ENCODE peak calls at places on chromosomes 5 and 9, in eight cellular contexts. One of them, this sample, is unnamed. For H3K27me3, the result is how much of the 10 kb centered on the place peaks cover.

GRCh38 chr5:141521244-141521781 is 32.4 kb downstream of the PCDHGC5 start:
- DNase-seq in cardiac muscle cell: no peak
- DNase-seq in aorta: no peak
- DNase-seq in GM23338: no peak
- DNase-seq in IMR-90: peak
- DNase-seq in hepatocyte: peak
- DNase-seq in mesendoderm: peak
- DNase-seq in fibroblast of lung: peak
- DNase-seq in this sample: no peak

GRCh38 chr5:93058309-93058708 is 522.7 kb downstream of the NR2F1-AS1 start:
- DNase-seq in cardiac muscle cell: no peak
- DNase-seq in aorta: no peak
- DNase-seq in GM23338: no peak
- DNase-seq in IMR-90: peak
- DNase-seq in hepatocyte: no peak
- DNase-seq in mesendoderm: no peak
- DNase-seq in fibroblast of lung: peak
- DNase-seq in this sample: no peak

GRCh38 chr5:118679123-118679940 is 309.0 kb downstream of the DTWD2 start:
- DNase-seq in cardiac muscle cell: no peak
- DNase-seq in aorta: no peak
- DNase-seq in GM23338: no peak
- DNase-seq in IMR-90: no peak
- DNase-seq in hepatocyte: no peak
- DNase-seq in mesendoderm: no peak
- DNase-seq in fibroblast of lung: no peak
- DNase-seq in this sample: no peak

GRCh38 chr9:114361542-114361941 is 26.2 kb downstream of the AKNA start:
- DNase-seq in cardiac muscle cell: no peak
- DNase-seq in aorta: no peak
- DNase-seq in GM23338: no peak
- DNase-seq in IMR-90: no peak
- DNase-seq in hepatocyte: no peak
- DNase-seq in mesendoderm: no peak
- DNase-seq in fibroblast of lung: no peak
- DNase-seq in this sample: no peak

GRCh38 chr5:61319388-61320146 is 12.5 kb upstream of the ZSWIM6 start:
- DNase-seq in cardiac muscle cell: peak
- DNase-seq in aorta: no peak
- DNase-seq in GM23338: peak
- DNase-seq in IMR-90: no peak
- DNase-seq in hepatocyte: no peak
- DNase-seq in mesendoderm: peak
- DNase-seq in fibroblast of lung: no peak
- DNase-seq in this sample: no peak

GRCh38 chr9:129867138-129868032 is 32.1 kb downstream of the USP20 start:
- DNase-seq in cardiac muscle cell: no peak
- DNase-seq in aorta: no peak
- DNase-seq in GM23338: peak
- DNase-seq in IMR-90: no peak
- DNase-seq in hepatocyte: no peak
- DNase-seq in mesendoderm: peak
- DNase-seq in fibroblast of lung: no peak
- DNase-seq in this sample: no peak

GRCh38 chr5:128668921-128669320 is 130.9 kb upstream of the FBN2 start:
- DNase-seq in cardiac muscle cell: no peak
- DNase-seq in aorta: no peak
- DNase-seq in GM23338: no peak
- DNase-seq in IMR-90: no peak
- DNase-seq in hepatocyte: no peak
- DNase-seq in mesendoderm: no peak
- DNase-seq in fibroblast of lung: no peak
- DNase-seq in this sample: no peak

GRCh38 chr5:34923694-34924461 is 5.5 kb upstream of the DNAJC21 start:
- DNase-seq in cardiac muscle cell: no peak
- DNase-seq in aorta: no peak
- DNase-seq in GM23338: no peak
- DNase-seq in IMR-90: peak
- DNase-seq in hepatocyte: peak
- DNase-seq in mesendoderm: peak
- DNase-seq in fibroblast of lung: peak
- DNase-seq in this sample: no peak

GRCh38 chr5:109612278-109612905 is 77.3 kb upstream of the MAN2A1 start:
- DNase-seq in cardiac muscle cell: no peak
- DNase-seq in aorta: no peak
- DNase-seq in GM23338: no peak
- DNase-seq in IMR-90: no peak
- DNase-seq in hepatocyte: no peak
- DNase-seq in mesendoderm: no peak
- DNase-seq in fibroblast of lung: no peak
- DNase-seq in this sample: no peak

GRCh38 chr9:86282979-86283535 is 719 bp upstream of the ISCA1 start:
- DNase-seq in cardiac muscle cell: no peak
- DNase-seq in aorta: no peak
- DNase-seq in GM23338: no peak
- DNase-seq in IMR-90: peak
- DNase-seq in hepatocyte: peak
- DNase-seq in mesendoderm: peak
- DNase-seq in fibroblast of lung: peak
- DNase-seq in this sample: no peak

GRCh38 chr5:17177491-17178204 is 39.8 kb upstream of the BASP1 start:
- DNase-seq in cardiac muscle cell: no peak
- DNase-seq in aorta: no peak
- DNase-seq in GM23338: no peak
- DNase-seq in IMR-90: no peak
- DNase-seq in hepatocyte: no peak
- DNase-seq in mesendoderm: no peak
- DNase-seq in fibroblast of lung: no peak
- DNase-seq in this sample: no peak

GRCh38 chr5:66170196-66170919 is 26.3 kb downstream of the SREK1 start:
- DNase-seq in cardiac muscle cell: no peak
- DNase-seq in aorta: no peak
- DNase-seq in GM23338: no peak
- DNase-seq in IMR-90: no peak
- DNase-seq in hepatocyte: no peak
- DNase-seq in mesendoderm: no peak
- DNase-seq in fibroblast of lung: no peak
- DNase-seq in this sample: no peak
- H3K4me3 ChIP-seq in cardiac muscle cell: no peak
- H3K4me3 ChIP-seq in aorta: no peak
- H3K4me3 ChIP-seq in GM23338: no peak
- H3K4me3 ChIP-seq in IMR-90: no peak
- H3K4me3 ChIP-seq in hepatocyte: no peak
- H3K4me3 ChIP-seq in mesendoderm: no peak
- H3K4me3 ChIP-seq in fibroblast of lung: no peak
- H3K4me3 ChIP-seq in this sample: no peak

GRCh38 chr9:135758056-135758455 is 56.1 kb downstream of the KCNT1 start:
- DNase-seq in cardiac muscle cell: no peak
- DNase-seq in aorta: no peak
- DNase-seq in GM23338: no peak
- DNase-seq in IMR-90: no peak
- DNase-seq in hepatocyte: no peak
- DNase-seq in mesendoderm: no peak
- DNase-seq in fibroblast of lung: no peak
- DNase-seq in this sample: no peak
- H3K27me3 ChIP-seq in cardiac muscle cell: under half
- H3K27me3 ChIP-seq in aorta: under half
- H3K27me3 ChIP-seq in GM23338: under half
- H3K27me3 ChIP-seq in IMR-90: under half
- H3K27me3 ChIP-seq in hepatocyte: under half
- H3K27me3 ChIP-seq in mesendoderm: under half
- H3K27me3 ChIP-seq in fibroblast of lung: under half
- H3K27me3 ChIP-seq in this sample: under half

GRCh38 chr9:16278420-16278999 is 592.0 kb downstream of the BNC2 start:
- DNase-seq in cardiac muscle cell: no peak
- DNase-seq in aorta: no peak
- DNase-seq in GM23338: no peak
- DNase-seq in IMR-90: no peak
- DNase-seq in hepatocyte: no peak
- DNase-seq in mesendoderm: no peak
- DNase-seq in fibroblast of lung: peak
- DNase-seq in this sample: no peak

GRCh38 chr9:16276866-16277265 is 593.6 kb downstream of the BNC2 start:
- DNase-seq in cardiac muscle cell: no peak
- DNase-seq in aorta: no peak
- DNase-seq in GM23338: no peak
- DNase-seq in IMR-90: no peak
- DNase-seq in hepatocyte: no peak
- DNase-seq in mesendoderm: no peak
- DNase-seq in fibroblast of lung: no peak
- DNase-seq in this sample: no peak

GRCh38 chr9:16272766-16273165 is 597.7 kb downstream of the BNC2 start:
- DNase-seq in cardiac muscle cell: no peak
- DNase-seq in aorta: no peak
- DNase-seq in GM23338: no peak
- DNase-seq in IMR-90: no peak
- DNase-seq in hepatocyte: no peak
- DNase-seq in mesendoderm: no peak
- DNase-seq in fibroblast of lung: peak
- DNase-seq in this sample: no peak

GRCh38 chr9:16277471-16277870 is 593.0 kb downstream of the BNC2 start:
- DNase-seq in cardiac muscle cell: no peak
- DNase-seq in aorta: no peak
- DNase-seq in GM23338: no peak
- DNase-seq in IMR-90: no peak
- DNase-seq in hepatocyte: no peak
- DNase-seq in mesendoderm: no peak
- DNase-seq in fibroblast of lung: no peak
- DNase-seq in this sample: no peak

DNA sequence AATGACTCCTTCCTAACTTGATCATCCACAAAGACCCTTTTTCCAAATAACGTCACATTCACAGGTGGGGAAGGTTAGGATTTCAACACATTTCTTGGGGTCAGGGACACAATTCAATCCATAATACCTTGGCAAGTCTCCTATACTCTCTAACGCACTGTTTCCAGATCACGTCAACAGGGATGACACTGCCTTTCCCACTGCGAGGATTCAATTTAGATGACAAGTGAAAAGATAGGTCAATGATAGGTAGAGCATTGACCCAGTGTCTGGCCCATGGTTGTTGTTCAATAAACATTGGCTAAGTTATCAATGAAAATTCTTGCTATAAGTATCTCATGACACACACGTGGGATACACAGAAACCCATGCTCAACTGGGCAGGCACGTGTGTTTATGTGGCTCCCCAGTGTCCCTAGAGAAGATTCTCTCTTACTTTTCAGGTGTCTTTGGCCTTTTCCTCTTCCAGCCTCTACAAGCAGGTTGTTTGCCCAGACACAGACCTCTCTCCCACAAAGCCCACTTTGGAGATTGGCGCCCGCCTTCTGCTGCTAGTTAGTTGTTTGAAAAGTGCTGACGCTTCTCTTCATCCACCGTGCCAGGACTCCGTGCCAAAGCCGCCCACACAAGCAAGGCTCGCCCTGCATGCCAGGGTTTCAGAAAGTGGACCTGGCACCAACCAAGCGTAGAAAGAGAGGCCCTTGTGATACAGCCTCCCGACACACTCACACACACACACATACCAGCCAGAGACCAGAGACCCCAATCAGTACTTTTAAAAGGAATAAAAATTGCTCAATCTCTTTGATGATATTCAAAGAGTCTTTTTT is 594.5 kb downstream of the BNC2 start:
- DNase-seq in cardiac muscle cell: no peak
- DNase-seq in aorta: peak
- DNase-seq in GM23338: no peak
- DNase-seq in IMR-90: no peak
- DNase-seq in hepatocyte: no peak
- DNase-seq in mesendoderm: no peak
- DNase-seq in fibroblast of lung: no peak
- DNase-seq in this sample: no peak
- H3K4me3 ChIP-seq in cardiac muscle cell: no peak
- H3K4me3 ChIP-seq in aorta: no peak
- H3K4me3 ChIP-seq in GM23338: no peak
- H3K4me3 ChIP-seq in IMR-90: no peak
- H3K4me3 ChIP-seq in hepatocyte: no peak
- H3K4me3 ChIP-seq in mesendoderm: no peak
- H3K4me3 ChIP-seq in fibroblast of lung: no peak
- H3K4me3 ChIP-seq in this sample: no peak

DNA sequence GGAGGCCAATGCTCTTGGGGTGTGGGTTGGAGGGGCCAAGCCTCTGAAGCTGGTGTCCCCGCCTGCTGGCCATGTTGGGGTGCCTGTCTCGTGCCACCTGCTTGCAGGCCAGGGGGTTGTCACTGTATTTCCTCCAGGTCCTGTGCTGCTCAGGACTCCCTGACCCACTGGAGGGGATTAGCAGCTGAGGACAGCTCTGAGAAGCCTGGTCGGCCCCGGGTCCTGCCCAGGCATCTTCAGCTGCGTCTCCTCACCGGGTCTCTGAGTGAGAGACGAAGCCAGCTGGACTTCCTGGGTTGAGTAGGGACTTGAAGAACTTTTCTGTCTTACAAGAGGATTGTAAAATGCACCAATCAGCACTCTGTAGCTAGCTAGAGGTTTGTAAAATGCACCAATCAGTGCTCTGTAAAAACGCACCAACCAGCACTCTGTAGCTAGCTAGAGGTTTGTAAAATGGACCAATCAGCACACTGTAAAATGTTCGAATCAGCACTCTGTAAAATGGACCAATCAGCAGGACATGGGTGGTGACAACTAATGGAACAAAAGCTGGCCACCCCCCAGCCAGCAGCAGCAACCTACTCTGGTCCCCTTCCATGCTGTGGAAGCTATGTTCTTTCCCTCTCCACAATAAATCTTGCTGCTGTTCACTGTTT is 20.6 kb upstream of the SLC9A3 start:
- DNase-seq in cardiac muscle cell: no peak
- DNase-seq in aorta: no peak
- DNase-seq in GM23338: no peak
- DNase-seq in IMR-90: no peak
- DNase-seq in hepatocyte: no peak
- DNase-seq in mesendoderm: no peak
- DNase-seq in fibroblast of lung: no peak
- DNase-seq in this sample: no peak
- H3K27me3 ChIP-seq in cardiac muscle cell: under half
- H3K27me3 ChIP-seq in aorta: under half
- H3K27me3 ChIP-seq in GM23338: under half
- H3K27me3 ChIP-seq in IMR-90: under half
- H3K27me3 ChIP-seq in hepatocyte: under half
- H3K27me3 ChIP-seq in mesendoderm: under half
- H3K27me3 ChIP-seq in fibroblast of lung: under half
- H3K27me3 ChIP-seq in this sample: under half

DNA sequence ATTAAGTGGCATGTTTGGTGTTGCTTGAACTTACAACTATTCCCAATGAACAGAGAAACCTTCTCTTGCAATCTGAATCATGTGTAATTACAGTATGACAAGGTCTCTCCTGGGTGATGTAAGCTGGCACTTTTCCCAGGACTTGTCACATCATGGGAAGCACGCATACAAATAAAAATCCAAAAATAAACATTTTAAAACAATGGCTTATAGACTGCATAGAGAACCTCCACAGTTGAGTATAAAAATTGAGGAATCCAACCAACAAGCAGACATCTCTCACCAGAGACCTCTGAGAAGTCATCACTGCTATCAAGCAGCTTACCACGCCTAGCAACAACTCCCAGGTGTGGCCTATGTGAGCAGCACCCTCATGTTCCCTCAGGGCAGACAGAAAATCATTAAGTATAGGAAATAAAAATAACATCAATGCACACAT is 3.9 kb downstream of the MLLT3 start:
- DNase-seq in cardiac muscle cell: no peak
- DNase-seq in aorta: no peak
- DNase-seq in GM23338: no peak
- DNase-seq in IMR-90: peak
- DNase-seq in hepatocyte: peak
- DNase-seq in mesendoderm: no peak
- DNase-seq in fibroblast of lung: peak
- DNase-seq in this sample: no peak
- H3K4me3 ChIP-seq in cardiac muscle cell: no peak
- H3K4me3 ChIP-seq in aorta: no peak
- H3K4me3 ChIP-seq in GM23338: no peak
- H3K4me3 ChIP-seq in IMR-90: no peak
- H3K4me3 ChIP-seq in hepatocyte: no peak
- H3K4me3 ChIP-seq in mesendoderm: no peak
- H3K4me3 ChIP-seq in fibroblast of lung: no peak
- H3K4me3 ChIP-seq in this sample: no peak

GRCh38 chr5:94911285-94911684 is 292.8 kb downstream of the SLF1 start:
- DNase-seq in cardiac muscle cell: no peak
- DNase-seq in aorta: no peak
- DNase-seq in GM23338: no peak
- DNase-seq in IMR-90: no peak
- DNase-seq in hepatocyte: no peak
- DNase-seq in mesendoderm: no peak
- DNase-seq in fibroblast of lung: no peak
- DNase-seq in this sample: no peak
- H3K27me3 ChIP-seq in cardiac muscle cell: under half
- H3K27me3 ChIP-seq in aorta: under half
- H3K27me3 ChIP-seq in GM23338: under half
- H3K27me3 ChIP-seq in IMR-90: under half
- H3K27me3 ChIP-seq in hepatocyte: under half
- H3K27me3 ChIP-seq in mesendoderm: under half
- H3K27me3 ChIP-seq in fibroblast of lung: under half
- H3K27me3 ChIP-seq in this sample: under half